ENCODE peak calls at places on chromosomes 4 and X, in five cellular contexts. G is fibroblast of lung, E is heart left ventricle, J is IMR-90, D is brain microvascular endothelial cell. C is an unnamed sample. For H3K27me3, the result is how much of the 10 kb centered on the place peaks cover.

GRCh38 chr4:127506283-127506682 is 126.5 kb upstream of the INTU start:
- DNase-seq in E (no peak), J (no peak), G (no peak), D (no peak), C (no peak)

GRCh38 chrX:129754266-129755024 is 15.7 kb downstream of the XPNPEP2 start:
- DNase-seq in D (no peak), J (no peak), G (no peak), E (no peak), C (no peak)

GRCh38 chrX:136687457-136687856 is 39.5 kb downstream of the CD40LG start:
- DNase-seq in G (no peak), J (no peak), E (no peak), D (no peak), C (no peak)

GRCh38 chr4:127355738-127356137 is 277.0 kb upstream of the INTU start:
- DNase-seq in D (no peak), G (peak), J (no peak), E (no peak), C (no peak)

GRCh38 chr4:4680758-4681157 is 138.9 kb upstream of the STX18 start:
- DNase-seq in G (no peak), E (no peak), J (no peak), D (no peak), C (no peak)

GRCh38 chrX:119425050-119425449 is 25.9 kb downstream of the SLC25A43 start:
- DNase-seq in D (no peak), G (no peak), E (no peak), J (no peak), C (no peak)

GRCh38 chrX:40097492-40098263 is at the start of gene BCOR:
- DNase-seq in J (peak), D (no peak), G (peak), E (peak), C (no peak)

GRCh38 chrX:154603438-154604430 is 15.3 kb downstream of the CTAG1B start:
- DNase-seq in G (peak), J (peak), D (peak), E (peak), C (no peak)

GRCh38 chr4:38782452-38783108 is at the start of gene TLR10:
- DNase-seq in D (peak), J (peak), G (peak), E (peak), C (no peak)

GRCh38 chrX:154542723-154543424 is 3.8 kb downstream of the G6PD start:
- DNase-seq in J (no peak), D (no peak), E (no peak), G (no peak), C (no peak)

GRCh38 chr4:8940792-8941491 is 69.3 kb upstream of the HMX1 start:
- DNase-seq in E (no peak), J (no peak), D (no peak), G (no peak), C (no peak)

GRCh38 chrX:140918398-140919043 is 83.9 kb upstream of the SPANXB1 start:
- DNase-seq in G (peak), D (peak), E (no peak), J (peak), C (peak)

GRCh38 chr4:111537165-111537564 is 608.1 kb upstream of the FAM241A start:
- DNase-seq in J (no peak), D (no peak), G (no peak), E (no peak), C (no peak)

GRCh38 chr4:92021788-92022187 is 282.0 kb upstream of the GRID2 start:
- DNase-seq in E (no peak), D (no peak), J (no peak), G (no peak), C (no peak)

GRCh38 chr4:113684534-113685091 is 76.9 kb downstream of the CAMK2D start:
- DNase-seq in G (peak), J (peak), E (peak), D (peak), C (peak)

GRCh38 chr4:36325499-36325898 is 44.1 kb downstream of the DTHD1 start:
- DNase-seq in J (no peak), G (no peak), E (no peak), D (no peak), C (no peak)

GRCh38 chr4:42302348-42302747 is 94.9 kb upstream of the SHISA3 start:
- DNase-seq in D (peak), E (no peak), G (no peak), J (peak), C (no peak)
- TF ChIP-seq CTCF in D (peak), E (no peak), G (peak), J (peak), C (peak)

GRCh38 chr4:120921456-120922389 is 803 bp downstream of the PRDM5 start:
- DNase-seq in E (peak), G (peak), D (peak), J (peak), C (no peak)

GRCh38 chr4:120923201-120923522 is 636 bp upstream of the PRDM5 start:
- DNase-seq in G (no peak), J (no peak), D (no peak), E (no peak), C (no peak)

GRCh38 chr4:120924931-120925330 is 2.4 kb upstream of the PRDM5 start:
- DNase-seq in D (no peak), J (no peak), E (no peak), G (no peak), C (no peak)

GRCh38 chr4:120920666-120921065 is 1.9 kb downstream of the PRDM5 start:
- DNase-seq in D (no peak), G (no peak), E (no peak), J (no peak), C (no peak)

GRCh38 chr4:120922390-120923200 is at the start of gene PRDM5:
- DNase-seq in D (peak), G (peak), E (peak), J (peak), C (no peak)
- H3K4me3 ChIP-seq in D (peak), G (peak), E (peak), J (peak), C (peak)

GRCh38 chrX:36266155-36266554 is 346.6 kb downstream of the CFAP47 start:
- DNase-seq in E (no peak), G (no peak), J (no peak), D (no peak), C (no peak)
- H3K27me3 ChIP-seq in E (under half), G (under half), J (under half), D (under half), C (under half)

GRCh38 chrX:138127314-138127713 is 561.4 kb downstream of the ZIC3 start:
- DNase-seq in G (peak), J (no peak), E (no peak), D (no peak), C (no peak)

DNA sequence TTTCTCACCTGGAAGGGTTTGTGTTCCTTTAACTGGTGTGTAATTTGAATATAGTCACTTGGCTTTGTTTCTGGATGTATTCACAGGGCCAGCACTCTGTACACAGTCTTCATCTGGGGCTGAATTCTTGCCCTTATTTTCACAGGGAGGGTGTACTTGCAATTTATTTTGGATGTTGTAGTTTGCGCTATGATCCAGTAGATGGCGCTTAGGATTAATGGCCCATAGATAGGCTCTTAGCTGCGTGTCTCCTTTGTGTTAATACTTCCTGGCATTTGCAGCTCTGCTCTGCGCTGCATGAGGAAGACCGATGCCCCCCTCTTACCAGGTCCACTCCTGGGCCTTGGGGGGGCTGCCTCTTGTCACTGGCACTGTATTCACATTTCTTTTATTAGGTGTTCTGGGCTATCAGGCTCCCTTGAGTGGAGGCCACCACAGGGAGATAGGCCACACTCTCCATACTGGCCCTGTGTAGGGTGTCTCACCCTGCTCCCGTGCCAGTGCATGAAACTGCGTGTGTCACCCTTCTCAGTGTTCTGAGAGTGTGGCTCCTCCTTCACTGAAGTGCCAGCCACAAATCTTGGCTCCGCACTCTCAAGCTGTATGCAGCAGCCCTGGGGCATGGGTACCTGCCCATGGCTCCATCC is 562.2 kb downstream of the ZIC3 start:
- DNase-seq in D (peak), G (peak), E (no peak), J (peak), C (no peak)
- TF ChIP-seq CTCF in D (peak), G (peak), E (peak), J (peak), C (peak)

DNA sequence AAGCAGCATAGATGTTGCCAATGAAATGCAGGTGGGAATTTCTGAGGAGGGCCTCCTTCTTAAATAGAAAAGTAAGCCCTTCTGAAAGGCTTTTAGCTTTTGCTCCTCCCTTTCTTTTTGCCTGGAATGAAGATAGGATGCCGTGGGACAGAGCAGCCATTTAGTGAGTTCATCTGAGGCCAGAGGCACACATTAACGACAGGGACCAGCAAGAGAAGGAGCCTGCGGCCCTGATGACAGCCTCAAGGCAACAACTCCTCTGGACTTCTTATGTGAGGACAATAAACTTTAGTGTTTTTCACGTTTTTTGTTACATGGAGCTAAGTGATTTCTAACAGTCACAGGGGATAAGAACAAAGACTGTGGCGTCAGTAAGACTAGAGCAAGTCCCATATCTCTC is 1.1 kb upstream of the BDH2 start:
- DNase-seq in G (no peak), J (no peak), E (no peak), D (no peak), C (no peak)
- H3K4me3 ChIP-seq in G (no peak), J (no peak), E (no peak), D (no peak), C (no peak)

C was measured in BJ.